ENCODE peak calls at places on chromosomes 16 and 17, in four cellular contexts. P is K562, G is mucosa of descending colon, E is ovary. W is an unnamed sample.

GRCh38 chr16:87033541-87034300 is 283.5 kb downstream of the C16orf95 start:
- DNase-seq in P (no peak), G (no peak), E (no peak), W (no peak)

GRCh38 chr17:9090641-9091096 is 69.4 kb downstream of the NTN1 start:
- DNase-seq in P (no peak), E (no peak), G (no peak), W (no peak)

GRCh38 chr17:9475259-9475658 is 100.4 kb downstream of the STX8 start:
- DNase-seq in P (no peak), G (no peak), E (no peak), W (no peak)

GRCh38 chr17:35630530-35631148 is 43.5 kb downstream of the AP2B1 start:
- DNase-seq in P (no peak), G (no peak), E (no peak), W (no peak)

GRCh38 chr16:22739077-22739476 is 74.9 kb upstream of the HS3ST2 start:
- DNase-seq in E (no peak), P (no peak), G (no peak), W (no peak)

GRCh38 chr17:37701424-37702020 is 43.3 kb downstream of the HNF1B start:
- DNase-seq in E (no peak), P (peak; percentile 41), G (peak; percentile 65), W (no peak)

GRCh38 chr17:62981933-62982332 is 15.9 kb downstream of the TANC2 start:
- DNase-seq in G (no peak), E (no peak), P (no peak), W (no peak)

GRCh38 chr16:1773703-1774455 is 945 bp upstream of the MRPS34 start:
- DNase-seq in P (no peak), G (no peak), E (no peak), W (peak; percentile 68)

GRCh38 chr17:73727941-73728340 is 83.7 kb upstream of the SDK2 start:
- DNase-seq in G (no peak), E (no peak), P (no peak), W (no peak)

GRCh38 chr17:63550816-63551639 is 751 bp downstream of the DCAF7 start:
- DNase-seq in P (peak; percentile 68), G (no peak), E (no peak), W (no peak)

GRCh38 chr16:67942200-67942509 is 1.8 kb downstream of the LCAT start:
- DNase-seq in G (no peak), E (no peak), P (peak; percentile 71), W (no peak)

GRCh38 chr17:78979780-78980623 is at the start of gene LGALS3BP:
- DNase-seq in E (peak; percentile 84), P (no peak), G (peak; percentile 84), W (peak; percentile 74)

GRCh38 chr16:79077391-79077790 is 523.1 kb downstream of the MAF start:
- DNase-seq in E (no peak), G (no peak), P (no peak), W (no peak)

GRCh38 chr17:55734128-55734781 is 11.6 kb upstream of the TMEM100 start:
- DNase-seq in E (no peak), P (peak; percentile 51), G (no peak), W (no peak)

GRCh38 chr17:61307905-61308886 is 91.4 kb upstream of the TBX2 start:
- DNase-seq in G (no peak), E (no peak), P (no peak), W (no peak)

GRCh38 chr17:45366691-45367090 is 49.9 kb upstream of the MAP3K14 start:
- DNase-seq in P (no peak), E (no peak), G (no peak), W (no peak)

GRCh38 chr17:45861185-45861584 is 16.5 kb downstream of the SPPL2C start:
- DNase-seq in E (no peak), P (no peak), G (no peak), W (no peak)

GRCh38 chr16:86534779-86535605 is 20.0 kb downstream of the MTHFSD start:
- DNase-seq in E (no peak), G (no peak), P (no peak), W (no peak)

GRCh38 chr17:17741346-17742023 is 60.2 kb downstream of the RAI1 start:
- DNase-seq in P (no peak), G (no peak), E (peak; percentile 58), W (no peak)

GRCh38 chr17:8609910-8610309 is 20.6 kb downstream of the MYH10 start:
- DNase-seq in G (no peak), P (no peak), E (no peak), W (no peak)

GRCh38 chr16:30775381-30776099 is 11.5 kb downstream of the ZNF629 start:
- DNase-seq in E (peak; percentile 79), G (peak; percentile 87), P (peak; percentile 92), W (peak; percentile 84)

GRCh38 chr17:72420775-72421127 is 299.9 kb downstream of the SOX9 start:
- DNase-seq in P (no peak), G (no peak), E (no peak), W (no peak)
- H3K4me1 ChIP-seq in P (no peaks in the 10 kb centered on the region), G (peaks cover 21% of the 10 kb centered on the region), E (no peaks in the 10 kb centered on the region), W (peaks cover 5% of the 10 kb centered on the region)

DNA sequence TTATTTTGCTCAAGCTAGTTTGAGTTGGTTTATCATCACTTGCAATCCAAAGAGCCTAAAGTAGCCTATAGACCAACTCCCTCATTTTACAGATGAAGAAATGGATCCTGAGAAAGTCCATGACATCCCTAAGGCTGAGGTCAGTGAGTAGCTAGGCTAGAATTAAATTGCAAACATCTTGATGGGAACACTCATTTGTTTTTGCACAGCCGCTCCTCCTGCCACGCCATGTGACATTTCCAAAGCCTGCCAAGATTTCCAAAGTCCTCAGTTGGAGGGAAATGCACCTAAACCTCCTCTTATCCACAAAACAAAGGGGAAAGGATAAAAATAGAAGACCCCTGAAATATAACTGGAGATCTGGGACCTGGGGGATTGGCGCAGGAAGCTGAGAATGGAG is 15.0 kb downstream of the TMEM92 start:
- DNase-seq in P (no peak), G (peak; percentile 8), E (no peak), W (no peak)
- H3K4me1 ChIP-seq in P (no peaks in the 10 kb centered on the region), G (peaks cover 4% of the 10 kb centered on the region), E (peaks cover 7% of the 10 kb centered on the region), W (peaks cover 3% of the 10 kb centered on the region)

GRCh38 chr16:49849037-49849436 is 6.9 kb downstream of the ZNF423 start:
- DNase-seq in P (no peak), E (no peak), G (no peak), W (no peak)
- H3K4me1 ChIP-seq in P (no peaks in the 10 kb centered on the region), E (peaks cover 3% of the 10 kb centered on the region), G (peaks cover 26% of the 10 kb centered on the region), W (peaks cover 56% of the 10 kb centered on the region)

GRCh38 chr17:40555296-40556190 is 9.7 kb downstream of the CCR7 start:
- DNase-seq in G (no peak), E (peak; percentile 30), P (no peak), W (no peak)
- H3K4me1 ChIP-seq in G (no peaks in the 10 kb centered on the region), E (peaks cover 62% of the 10 kb centered on the region), P (peaks cover 45% of the 10 kb centered on the region), W (peaks cover 31% of the 10 kb centered on the region)

GRCh38 chr17:64625541-64625940 is 36.6 kb downstream of the SMURF2 start:
- DNase-seq in P (no peak), G (no peak), E (no peak), W (no peak)
- H3K4me1 ChIP-seq in P (peaks cover 10% of the 10 kb centered on the region), G (peaks cover 3% of the 10 kb centered on the region), E (peaks cover 3% of the 10 kb centered on the region), W (peaks cover 14% of the 10 kb centered on the region)

DNA sequence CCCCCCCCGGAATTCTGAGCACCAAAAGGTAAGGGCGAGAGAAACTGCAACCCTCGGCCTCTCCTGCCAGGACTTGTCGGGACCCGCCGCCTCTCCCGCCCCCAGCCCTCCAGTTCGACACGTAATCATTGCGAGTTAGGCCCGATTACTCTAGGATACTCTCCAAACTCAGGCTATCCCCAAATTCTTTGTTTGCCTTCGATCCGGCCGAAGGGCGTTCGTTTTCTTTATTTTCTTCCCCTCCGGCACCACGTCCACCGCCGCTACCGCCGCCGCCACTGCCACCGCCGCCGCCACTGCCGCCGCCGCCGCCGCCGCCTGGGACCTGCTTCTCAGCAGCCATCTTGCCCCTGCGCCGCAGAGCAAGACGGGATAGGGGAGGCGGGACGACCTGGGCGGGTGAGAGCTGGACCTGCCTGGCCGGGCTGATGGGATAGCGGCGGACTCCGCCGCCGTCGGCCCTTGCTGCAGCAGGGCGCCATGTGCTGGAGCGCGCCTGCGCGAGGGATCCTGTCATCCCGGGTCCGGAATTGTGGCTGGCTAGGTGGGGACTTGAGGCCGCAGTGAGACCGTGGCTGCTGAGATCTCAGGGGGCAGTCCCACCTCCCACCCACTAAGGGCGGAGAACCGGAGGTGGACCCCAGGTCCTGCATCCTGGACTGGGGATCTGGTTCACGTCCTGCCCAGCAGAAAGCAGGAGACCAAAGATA is at the start of gene SRP68:
- DNase-seq in G (peak; percentile 94), E (peak; percentile 88), P (peak; percentile 95), W (peak; percentile 96)
- H3K4me1 ChIP-seq in G (peaks cover 44% of the 10 kb centered on the region), E (peaks cover 18% of the 10 kb centered on the region), P (peaks cover 45% of the 10 kb centered on the region), W (peaks cover 48% of the 10 kb centered on the region)

DNA sequence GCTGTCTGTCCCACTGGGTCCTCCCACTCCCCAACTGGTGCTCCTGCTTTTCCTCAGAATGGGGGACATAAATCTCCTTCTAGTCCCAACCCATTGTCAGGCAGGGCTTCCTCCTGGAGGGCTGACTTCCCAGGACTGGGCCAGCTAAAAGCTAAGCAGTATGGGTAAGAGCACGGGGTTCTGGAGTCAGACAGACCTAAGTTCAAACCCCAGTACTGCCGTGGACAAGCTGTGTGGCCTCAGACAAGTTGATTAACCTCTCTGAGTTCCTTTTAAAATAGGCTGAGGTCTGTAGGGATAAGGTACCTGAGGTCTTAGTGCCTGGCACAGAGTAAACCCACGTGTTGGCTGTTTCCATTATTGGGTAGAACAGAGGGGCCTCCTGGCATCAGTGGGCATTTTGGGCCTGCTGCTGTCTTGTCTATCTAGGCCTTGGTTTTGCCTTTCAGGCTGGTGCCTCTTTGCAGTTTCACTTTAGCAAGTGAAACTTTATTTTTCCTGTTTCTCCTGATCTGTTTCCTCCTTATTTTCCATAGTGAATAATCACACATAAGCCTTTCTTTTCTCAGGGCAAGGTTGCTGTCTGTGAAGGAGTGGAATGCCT is 114.6 kb downstream of the PRKCB start:
- DNase-seq in E (no peak), G (no peak), P (no peak), W (no peak)
- H3K4me1 ChIP-seq in E (no peaks in the 10 kb centered on the region), G (no peaks in the 10 kb centered on the region), P (peaks cover 12% of the 10 kb centered on the region), W (no peaks in the 10 kb centered on the region)

GRCh38 chr17:82232322-82232785 is 3.5 kb downstream of the SLC16A3 start:
- DNase-seq in E (no peak), G (no peak), P (no peak), W (no peak)

GRCh38 chr17:82234211-82235055 is 5.6 kb downstream of the SLC16A3 start:
- DNase-seq in E (peak; percentile 21), P (no peak), G (peak; percentile 40), W (peak; percentile 67)

GRCh38 chr17:82231562-82232321 is 2.9 kb downstream of the SLC16A3 start:
- DNase-seq in E (peak; percentile 77), G (peak; percentile 87), P (peak; percentile 91), W (peak; percentile 86)

GRCh38 chr17:82231312-82231561 is 2.4 kb downstream of the SLC16A3 start:
- DNase-seq in E (no peak), G (no peak), P (no peak), W (no peak)

DNA sequence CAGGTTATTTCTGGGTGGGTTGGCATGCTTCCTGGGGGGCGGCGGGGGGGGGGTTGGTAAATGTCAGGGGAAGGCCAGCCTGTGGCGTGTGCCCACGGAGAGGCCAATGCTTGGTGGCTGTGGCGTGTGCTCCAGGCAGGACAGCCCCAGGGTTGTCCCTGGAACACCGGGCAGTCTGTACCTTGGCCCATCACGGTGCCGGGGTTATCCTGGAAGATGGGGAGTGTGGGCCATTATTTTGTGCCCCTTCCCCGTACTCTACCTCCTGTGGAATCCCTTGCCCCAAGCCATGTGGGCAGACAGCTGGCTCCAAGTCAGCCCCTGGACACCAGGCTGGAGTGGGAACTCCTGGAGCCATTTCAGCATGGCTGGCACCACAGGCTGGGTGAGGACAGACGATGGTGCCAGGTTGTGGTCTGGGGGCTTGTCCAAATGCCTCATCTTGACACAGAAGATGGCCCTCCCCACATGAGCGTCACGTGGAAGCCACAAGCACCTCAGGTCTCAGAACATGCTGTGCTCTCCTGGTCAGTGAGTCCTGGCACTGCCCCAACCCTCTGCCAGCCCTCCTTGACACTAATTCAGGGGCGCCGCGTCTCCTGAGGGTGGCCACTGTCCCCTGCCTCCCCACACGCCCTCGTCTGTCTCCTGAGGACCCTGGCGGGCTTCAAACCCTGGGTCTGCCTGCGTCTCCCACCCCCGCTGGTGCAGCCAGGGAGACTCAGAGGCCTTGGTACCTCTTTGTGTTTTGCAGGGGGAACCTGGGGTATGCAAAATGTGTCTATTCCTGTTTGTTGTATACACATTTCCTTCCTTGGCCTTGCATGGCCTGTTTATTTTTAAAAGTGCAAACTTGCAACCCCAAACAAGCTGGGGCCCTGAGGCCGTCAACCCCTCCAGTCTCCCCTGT is 4.3 kb downstream of the SLC16A3 start:
- DNase-seq in G (peak; percentile 43), P (no peak), E (peak; percentile 24), W (peak; percentile 88)
- H3K4me1 ChIP-seq in G (peaks cover 56% of the 10 kb centered on the region), P (peaks cover 94% of the 10 kb centered on the region), E (peaks cover 31% of the 10 kb centered on the region), W (peaks cover 71% of the 10 kb centered on the region)

W was measured in psoas muscle.